ENCODE peak calls at places on chromosomes 11 and 22, in five cellular contexts. S is fibroblast of pulmonary artery, C is epithelial cell of esophagus, A is NCI-H2081, J is EH. G is an unnamed sample.

GRCh38 chr11:2210366-2211112 is 38.9 kb upstream of the TH start:
- DNase-seq in S (no peak), C (no peak), A (no peak), J (no peak), G (no peak)

GRCh38 chr22:29480512-29481264 is 670 bp downstream of the NEFH start:
- DNase-seq in S (peak; percentile 72), C (peak; percentile 73), A (no peak), J (no peak), G (peak; percentile 32)

GRCh38 chr11:848988-849824 is 6.6 kb downstream of the TSPAN4 start:
- DNase-seq in S (no peak), C (no peak), A (peak; percentile 38), J (no peak), G (no peak)

GRCh38 chr22:35375031-35375430 is 5.9 kb upstream of the HMOX1 start:
- DNase-seq in S (no peak), C (no peak), A (no peak), J (no peak), G (no peak)

GRCh38 chr11:96313163-96313562 is 29.8 kb downstream of the MAML2 start:
- DNase-seq in S (no peak), C (no peak), A (no peak), J (no peak), G (no peak)

GRCh38 chr22:38148252-38148651 is 33.4 kb downstream of the PLA2G6 start:
- DNase-seq in S (peak; percentile 54), C (peak; percentile 68), A (no peak), J (peak; percentile 77), G (peak; percentile 66)

GRCh38 chr11:90364527-90364926 is 141.7 kb upstream of the CHORDC1 start:
- DNase-seq in S (no peak), C (peak; percentile 36), A (no peak), J (no peak), G (no peak)

GRCh38 chr11:66339686-66340483 is 3.7 kb upstream of the RIN1 start:
- DNase-seq in S (no peak), C (no peak), A (no peak), J (no peak), G (no peak)

GRCh38 chr11:57546869-57547518 is 9.6 kb downstream of the SMTNL1 start:
- DNase-seq in S (peak; percentile 41), C (peak; percentile 52), A (no peak), J (peak; percentile 65), G (peak; percentile 58)

GRCh38 chr11:88421530-88421929 is 84.0 kb upstream of the CTSC start:
- DNase-seq in S (peak; percentile 71), C (peak; percentile 91), A (no peak), J (peak; percentile 43), G (no peak)

GRCh38 chr11:79274636-79275315 is 166.1 kb downstream of the TENM4 start:
- DNase-seq in S (peak; percentile 13), C (no peak), A (no peak), J (peak; percentile 71), G (no peak)

GRCh38 chr22:21003782-21004181 is 1.9 kb upstream of the THAP7 start:
- DNase-seq in S (no peak), C (no peak), A (no peak), J (no peak), G (no peak)

GRCh38 chr11:75524576-75525432 is 937 bp downstream of the GDPD5 start:
- DNase-seq in S (no peak), C (no peak), A (no peak), J (peak; percentile 65), G (no peak)

GRCh38 chr11:94526645-94527438 is 14.6 kb downstream of the C11orf97 start:
- DNase-seq in S (no peak), C (peak; percentile 43), A (no peak), J (peak; percentile 17), G (peak; percentile 49)

GRCh38 chr22:39348909-39349505 is 784 bp upstream of the SYNGR1 start:
- DNase-seq in S (no peak), C (no peak), A (no peak), J (no peak), G (no peak)

GRCh38 chr11:18394300-18394927 is at the start of gene LDHA:
- DNase-seq in S (peak; percentile 97), C (peak; percentile 98), A (peak; percentile 96), J (peak; percentile 97), G (peak; percentile 89)

GRCh38 chr11:83720675-83721074 is 434.5 kb upstream of the CCDC90B start:
- DNase-seq in S (no peak), C (no peak), A (no peak), J (no peak), G (no peak)

GRCh38 chr11:76120513-76121081 is 85.7 kb downstream of the WNT11 start:
- DNase-seq in S (peak; percentile 37), C (no peak), A (no peak), J (no peak), G (no peak)

GRCh38 chr11:11022126-11022730 is 164.4 kb upstream of the ZBED5 start:
- DNase-seq in S (peak; percentile 58), C (peak; percentile 39), A (peak; percentile 26), J (peak; percentile 44), G (no peak)

GRCh38 chr22:38017272-38017920 is 33.0 kb upstream of the SOX10 start:
- DNase-seq in S (peak; percentile 73), C (peak; percentile 50), A (no peak), J (peak; percentile 69), G (no peak)

GRCh38 chr11:117884994-117885393 is 8.5 kb upstream of the FXYD6 start:
- DNase-seq in S (peak; percentile 10), C (peak; percentile 16), A (no peak), J (no peak), G (no peak)

GRCh38 chr11:1479678-1480118 is 6.9 kb downstream of the MOB2 start:
- DNase-seq in S (no peak), C (no peak), A (no peak), J (no peak), G (no peak)

GRCh38 chr11:13105237-13105844 is 96.2 kb downstream of the RASSF10 start:
- DNase-seq in S (no peak), C (no peak), A (peak; percentile 66), J (no peak), G (no peak)

GRCh38 chr11:122656631-122657101 is 1.1 kb downstream of the UBASH3B start:
- DNase-seq in S (peak; percentile 27), C (peak; percentile 24), A (no peak), J (peak; percentile 67), G (peak; percentile 46)

GRCh38 chr11:68010058-68011041 is at the start of gene ALDH3B1:
- DNase-seq in S (peak; percentile 88), C (peak; percentile 39), A (no peak), J (peak; percentile 94), G (no peak)

GRCh38 chr22:35072939-35073338 is 7.0 kb downstream of the ISX start:
- DNase-seq in S (peak; percentile 1), C (peak; percentile 13), A (no peak), J (peak; percentile 8), G (peak; percentile 50)

GRCh38 chr11:18105802-18106574 is at the start of gene SAAL1:
- DNase-seq in S (peak; percentile 75), C (peak; percentile 84), A (peak; percentile 91), J (peak; percentile 83), G (peak; percentile 48)

GRCh38 chr11:126397016-126397415 is 41.5 kb downstream of the ST3GAL4 start:
- DNase-seq in S (no peak), C (no peak), A (no peak), J (no peak), G (no peak)

GRCh38 chr22:19873960-19874306 is 19.3 kb upstream of the GNB1L start:
- DNase-seq in S (no peak), C (no peak), A (no peak), J (no peak), G (no peak)

GRCh38 chr22:42856179-42856864 is 751 bp downstream of the ARFGAP3 start:
- DNase-seq in S (no peak), C (peak; percentile 13), A (no peak), J (peak; percentile 58), G (no peak)

GRCh38 chr22:19641254-19641982 is 72.9 kb upstream of the SEPTIN5 start:
- DNase-seq in S (peak; percentile 29), C (peak; percentile 52), A (no peak), J (peak; percentile 47), G (no peak)

GRCh38 chr11:61699737-61700160 is 19.6 kb downstream of the DAGLA start:
- DNase-seq in S (no peak), C (peak; percentile 37), A (peak; percentile 94), J (no peak), G (no peak)

GRCh38 chr11:115699733-115700132 is 195.5 kb upstream of the CADM1 start:
- DNase-seq in S (no peak), C (no peak), A (no peak), J (peak; percentile 58), G (no peak)

GRCh38 chr11:16605440-16605970 is 132.9 kb upstream of the C11orf58 start:
- DNase-seq in S (peak; percentile 16), C (peak; percentile 42), A (no peak), J (peak; percentile 34), G (peak; percentile 11)

GRCh38 chr22:35498446-35498845 is 42.2 kb upstream of the RASD2 start:
- DNase-seq in S (no peak), C (no peak), A (no peak), J (no peak), G (no peak)